ENCODE peak calls at places on chromosomes 1 and 21, in ten cellular contexts. H is activated CD8-positive, alpha-beta memory T cell treated with anti-CD3 and anti-CD28 coated beads, Interleukin-2, amount 10 ng/mL, durations not matched to agents 7 days and 5 days; O is fibroblast of lung; R is NCI-H1092 treated with DMSO at 0.1 percent for 48 hours; S is putamen; K is NCI-H2081; Q is Daoy; G is pancreas; W is GM20000; I is stimulated activated CD8-positive, alpha-beta memory T cell treated with anti-CD3 and anti-CD28 coated beads, Interleukin-15, amount 100 ng/mL, for 1 hour. L is an unnamed sample.

GRCh38 chr1:3072948-3073519 is 4.0 kb downstream of the PRDM16 start:
- DNase-seq in R (no peak), O (no peak), Q (no peak), H (no peak), S (no peak), I (no peak), W (no peak), K (no peak), G (no peak), L (no peak)

GRCh38 chr1:212669102-212669501 is 30.5 kb downstream of the BATF3 start:
- DNase-seq in Q (peak), R (peak), H (no peak), G (no peak), S (no peak), K (no peak), O (peak), I (no peak), W (no peak), L (peak)

GRCh38 chr21:36141513-36141925 is 6.6 kb downstream of the CBR3 start:
- DNase-seq in S (peak), I (peak), K (peak), H (peak), Q (peak), R (peak), G (peak), O (peak), W (peak), L (no peak)

GRCh38 chr1:196723325-196724185 is 51.1 kb upstream of the CFHR3 start:
- DNase-seq in I (no peak), R (peak), G (peak), O (no peak), Q (peak), S (no peak), H (peak), K (no peak), W (peak), L (no peak)

GRCh38 chr1:19330449-19331135 is 18.5 kb downstream of the SLC66A1 start:
- DNase-seq in S (no peak), W (no peak), G (no peak), H (no peak), Q (no peak), I (no peak), R (no peak), O (no peak), K (no peak), L (no peak)

GRCh38 chr1:172390243-172390619 is 30.3 kb upstream of the C1orf105 start:
- DNase-seq in H (no peak), Q (no peak), K (no peak), I (no peak), G (no peak), S (no peak), R (no peak), O (no peak), W (no peak), L (no peak)

GRCh38 chr1:5990913-5991783 is 1.1 kb downstream of the NPHP4 start:
- DNase-seq in W (no peak), G (peak), H (peak), O (peak), R (peak), S (no peak), I (no peak), K (no peak), Q (peak), L (no peak)

GRCh38 chr21:14942801-14943490 is 121.9 kb downstream of the NRIP1 start:
- DNase-seq in I (no peak), W (no peak), G (no peak), K (no peak), O (peak), H (no peak), R (peak), S (no peak), Q (no peak), L (no peak)

GRCh38 chr1:46180082-46180616 is 3.9 kb upstream of the P3R3URF start:
- DNase-seq in S (no peak), W (no peak), R (no peak), O (no peak), H (no peak), Q (peak), G (no peak), I (no peak), K (no peak), L (no peak)

GRCh38 chr1:159946242-159947187 is 1.1 kb upstream of the IGSF9 start:
- DNase-seq in S (no peak), G (no peak), Q (no peak), K (no peak), H (no peak), R (no peak), O (no peak), W (peak), I (no peak), L (no peak)

GRCh38 chr1:227949954-227950734 is 2.4 kb upstream of the WNT9A start:
- DNase-seq in W (no peak), I (no peak), G (no peak), H (peak), S (no peak), K (no peak), O (no peak), R (no peak), Q (no peak), L (peak)

GRCh38 chr1:48055854-48056253 is 58.7 kb upstream of the TRABD2B start:
- DNase-seq in K (no peak), O (no peak), R (no peak), Q (no peak), S (no peak), G (no peak), H (no peak), W (no peak), I (no peak), L (no peak)

GRCh38 chr1:97758589-97759057 is 162.2 kb downstream of the DPYD start:
- DNase-seq in K (no peak), W (no peak), Q (no peak), S (no peak), I (no peak), G (no peak), H (no peak), R (no peak), O (peak), L (no peak)

GRCh38 chr1:219151467-219151866 is 22.2 kb upstream of the LYPLAL1 start:
- DNase-seq in W (no peak), K (no peak), I (no peak), O (no peak), Q (no peak), H (no peak), S (no peak), G (no peak), R (no peak), L (no peak)

GRCh38 chr1:34885405-34886247 is 26.1 kb upstream of the SMIM12 start:
- DNase-seq in I (no peak), K (no peak), S (no peak), O (peak), W (peak), Q (peak), H (peak), G (no peak), R (no peak), L (no peak)

GRCh38 chr1:166032901-166033371 is 133.9 kb downstream of the FAM78B start:
- DNase-seq in I (no peak), Q (no peak), G (peak), S (peak), O (no peak), W (no peak), R (peak), H (no peak), K (peak), L (peak)

GRCh38 chr1:42742141-42742540 is 2.1 kb upstream of the CLDN19 start:
- DNase-seq in W (no peak), G (no peak), S (no peak), R (no peak), I (no peak), O (no peak), H (no peak), K (no peak), Q (no peak), L (no peak)

GRCh38 chr1:236338096-236338495 is 56.0 kb upstream of the EDARADD start:
- DNase-seq in K (no peak), Q (peak), R (no peak), S (no peak), I (no peak), W (no peak), O (peak), H (no peak), G (no peak), L (no peak)

GRCh38 chr1:11990303-11991032 is 10.2 kb downstream of the MFN2 start:
- DNase-seq in R (no peak), S (no peak), K (no peak), Q (peak), H (no peak), O (peak), G (no peak), W (no peak), I (no peak), L (no peak)

GRCh38 chr1:11453742-11454442 is 25.1 kb upstream of the DISP3 start:
- DNase-seq in I (no peak), Q (no peak), W (no peak), G (no peak), R (no peak), O (no peak), S (no peak), K (no peak), H (no peak), L (no peak)

L was measured in osteocyte.